ENCODE peak calls at places on chromosomes 11 and 22, in six cellular contexts. S is tibial nerve, M is ovary, O is H1, X is esophagus muscularis mucosa, G is stomach. Y is an unnamed sample.

GRCh38 chr11:77252555-77253270 is 48.8 kb downstream of the GDPD4 start:
- DNase-seq in S (no peak), M (no peak), O (no peak), X (no peak), G (no peak), Y (no peak)

GRCh38 chr11:111422494-111423249 is 43.6 kb upstream of the POU2AF1 start:
- DNase-seq in S (peak; percentile 52), M (peak; percentile 76), O (peak; percentile 56), X (no peak), G (peak; percentile 79), Y (no peak)

GRCh38 chr11:58994171-58994570 is 54.9 kb downstream of the GLYATL1 start:
- DNase-seq in S (no peak), M (no peak), O (no peak), X (no peak), G (no peak), Y (no peak)

GRCh38 chr22:38097557-38098409 is 12.7 kb downstream of the BAIAP2L2 start:
- DNase-seq in S (no peak), M (no peak), O (no peak), X (no peak), G (no peak), Y (no peak)

GRCh38 chr11:36452987-36453386 is 57.1 kb downstream of the TRAF6 start:
- DNase-seq in S (no peak), M (no peak), O (no peak), X (no peak), G (no peak), Y (no peak)

GRCh38 chr11:11396290-11397042 is 43.4 kb upstream of the CSNK2A3 start:
- DNase-seq in S (no peak), M (no peak), O (no peak), X (no peak), G (no peak), Y (no peak)

GRCh38 chr11:72724851-72725730 is 27.1 kb downstream of the ARAP1 start:
- DNase-seq in S (peak; percentile 87), M (peak; percentile 82), O (no peak), X (no peak), G (peak; percentile 81), Y (no peak)

GRCh38 chr11:45615182-45615792 is 50.1 kb downstream of the CHST1 start:
- DNase-seq in S (no peak), M (no peak), O (no peak), X (no peak), G (no peak), Y (no peak)

GRCh38 chr11:12539570-12539969 is 134.7 kb upstream of the TEAD1 start:
- DNase-seq in S (no peak), M (no peak), O (no peak), X (no peak), G (no peak), Y (no peak)

GRCh38 chr11:104061851-104062521 is 25.5 kb downstream of the DDI1 start:
- DNase-seq in S (no peak), M (no peak), O (no peak), X (no peak), G (no peak), Y (no peak)

GRCh38 chr11:16606784-16607674 is 131.4 kb upstream of the C11orf58 start:
- DNase-seq in S (no peak), M (peak; percentile 48), O (no peak), X (no peak), G (peak; percentile 28), Y (peak; percentile 64)

GRCh38 chr11:75673977-75674582 is 5.2 kb upstream of the MAP6 start:
- DNase-seq in S (no peak), M (no peak), O (no peak), X (no peak), G (no peak), Y (no peak)

GRCh38 chr22:20111045-20111688 is 4.7 kb upstream of the RANBP1 start:
- DNase-seq in S (no peak), M (no peak), O (no peak), X (no peak), G (no peak), Y (no peak)

GRCh38 chr11:129959687-129960086 is 42.9 kb downstream of the PRDM10 start:
- DNase-seq in S (no peak), M (no peak), O (no peak), X (no peak), G (no peak), Y (no peak)

GRCh38 chr11:93993747-93994146 is 27.4 kb upstream of the HEPHL1 start:
- DNase-seq in S (no peak), M (no peak), O (no peak), X (no peak), G (no peak), Y (no peak)

GRCh38 chr11:65478411-65479183 is 20.2 kb upstream of the MALAT1 start:
- DNase-seq in S (no peak), M (peak; percentile 92), O (no peak), X (no peak), G (peak; percentile 54), Y (peak; percentile 80)

GRCh38 chr11:100961633-100962032 is 168.0 kb downstream of the PGR start:
- DNase-seq in S (no peak), M (no peak), O (no peak), X (no peak), G (no peak), Y (no peak)

GRCh38 chr11:114145166-114145695 is 85.7 kb downstream of the ZBTB16 start:
- DNase-seq in S (no peak), M (no peak), O (no peak), X (no peak), G (no peak), Y (no peak)

GRCh38 chr11:100515087-100515486 is 172.0 kb upstream of the ARHGAP42 start:
- DNase-seq in S (no peak), M (no peak), O (no peak), X (no peak), G (no peak), Y (no peak)

GRCh38 chr11:128451651-128452470 is 135.5 kb downstream of the ETS1 start:
- DNase-seq in S (peak; percentile 47), M (peak; percentile 72), O (no peak), X (no peak), G (peak; percentile 45), Y (peak; percentile 83)

GRCh38 chr11:94151903-94152677 is 23.4 kb downstream of the PANX1 start:
- DNase-seq in S (no peak), M (no peak), O (no peak), X (no peak), G (peak; percentile 37), Y (no peak)

GRCh38 chr11:72222106-72222891 is 2.3 kb upstream of the INPPL1 start:
- DNase-seq in S (no peak), M (no peak), O (no peak), X (no peak), G (peak; percentile 18), Y (no peak)

GRCh38 chr11:109426442-109426841 is 4.5 kb downstream of the C11orf87 start:
- DNase-seq in S (no peak), M (no peak), O (no peak), X (no peak), G (no peak), Y (no peak)

GRCh38 chr11:133163463-133164419 is 368.6 kb downstream of the OPCML start:
- DNase-seq in S (peak; percentile 39), M (no peak), O (no peak), X (no peak), G (no peak), Y (no peak)

GRCh38 chr22:20567371-20567847 is 60.0 kb downstream of the MED15 start:
- DNase-seq in S (no peak), M (no peak), O (no peak), X (no peak), G (no peak), Y (no peak)

GRCh38 chr22:42080287-42080686 is 787 bp downstream of the SMDT1 start:
- DNase-seq in S (no peak), M (no peak), O (no peak), X (no peak), G (peak; percentile 55), Y (peak; percentile 73)

GRCh38 chr11:57668467-57668890 is 565 bp downstream of the ZDHHC5 start:
- DNase-seq in S (no peak), M (no peak), O (no peak), X (no peak), G (no peak), Y (no peak)

GRCh38 chr11:7019500-7020182 is 505 bp downstream of the ZNF214 start:
- DNase-seq in S (no peak), M (peak; percentile 65), O (no peak), X (no peak), G (no peak), Y (peak; percentile 65)

GRCh38 chr22:38284042-38284402 is 11.2 kb upstream of the TMEM184B start:
- DNase-seq in S (peak; percentile 54), M (no peak), O (no peak), X (no peak), G (no peak), Y (no peak)

GRCh38 chr22:46108564-46109473 is 41.5 kb upstream of the PPARA start:
- DNase-seq in S (no peak), M (peak; percentile 75), O (no peak), X (no peak), G (peak; percentile 79), Y (no peak)

GRCh38 chr11:70766901-70767300 is 368.6 kb downstream of the CTTN start:
- DNase-seq in S (no peak), M (no peak), O (no peak), X (no peak), G (no peak), Y (no peak)
- H3K27me3 ChIP-seq in S (no peaks in the 10 kb centered on the region), M (no peaks in the 10 kb centered on the region), O (no peaks in the 10 kb centered on the region), X (no peaks in the 10 kb centered on the region), G (no peaks in the 10 kb centered on the region), Y (no peaks in the 10 kb centered on the region)

DNA sequence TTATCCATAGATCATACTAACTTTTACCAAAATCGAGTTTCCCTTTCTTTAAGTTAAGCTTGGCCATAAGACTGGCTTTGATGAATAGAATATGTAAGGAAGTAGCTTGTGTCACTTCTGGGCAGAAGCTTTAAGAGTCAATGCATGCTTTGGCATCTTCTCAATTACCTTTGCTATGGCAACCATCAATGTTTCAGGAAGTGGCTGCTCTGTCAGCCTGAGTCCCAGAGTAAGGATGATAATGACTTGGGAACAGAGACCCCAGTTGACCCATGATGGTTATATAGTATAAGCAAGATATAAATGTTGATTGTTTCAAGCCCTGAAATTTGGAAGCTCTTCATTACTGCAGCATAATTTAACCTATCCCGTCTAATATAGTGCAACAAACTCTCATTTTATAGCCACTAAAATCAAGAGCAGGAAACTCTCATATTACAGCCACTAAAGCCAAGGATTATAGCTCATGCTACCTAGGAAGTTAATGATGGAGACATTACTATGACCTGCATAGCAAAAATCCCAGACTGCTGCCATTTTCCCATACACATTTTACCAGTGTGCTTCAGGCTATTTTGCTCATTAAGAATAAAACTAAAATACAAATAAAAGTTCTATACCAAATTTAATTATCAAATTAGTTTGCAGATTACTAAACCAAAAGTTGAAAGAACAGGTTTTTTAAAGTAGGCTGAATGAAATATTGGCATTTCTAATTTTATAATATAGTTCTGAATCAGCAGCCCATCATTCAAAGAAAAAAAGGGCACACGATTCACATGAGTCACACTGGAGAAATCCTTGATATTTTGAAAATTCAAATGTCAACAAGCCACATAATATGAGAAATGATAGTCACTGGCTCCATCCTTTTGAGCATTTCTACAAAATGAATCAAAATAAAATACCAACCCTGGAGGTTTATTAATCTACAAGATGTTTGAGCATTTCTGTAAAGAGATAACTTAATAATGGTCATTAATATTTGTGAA is 23.8 kb downstream of the FSHB start:
- DNase-seq in S (no peak), M (no peak), O (no peak), X (no peak), G (no peak), Y (no peak)
- TF ChIP-seq EP300 in S (no peak), M (no peak), O (no peak), X (no peak), G (no peak), Y (no peak)

GRCh38 chr11:60634151-60634550 is 65.3 kb upstream of the MS4A8 start:
- DNase-seq in S (no peak), M (no peak), O (no peak), X (no peak), G (no peak), Y (no peak)
- TF ChIP-seq CTCF in S (no peak), M (no peak), O (peak; percentile 86), X (no peak), G (no peak), Y (no peak)

GRCh38 chr11:44310456-44311272 is 725 bp upstream of the ALX4 start:
- DNase-seq in S (no peak), M (no peak), O (no peak), X (no peak), G (no peak), Y (no peak)
- H3K27me3 ChIP-seq in S (no peaks in the 10 kb centered on the region), M (no peaks in the 10 kb centered on the region), O (peaks cover 99% of the 10 kb centered on the region), X (peaks cover 100% of the 10 kb centered on the region), G (peaks cover 55% of the 10 kb centered on the region), Y (peaks cover 100% of the 10 kb centered on the region)